ENCODE peak calls at places on chromosomes 4 and X, in nine cellular contexts. S is suprapubic skin, M is NB4, U is lower lobe of right lung, N is testis, G is ovary, Q is psoas muscle, X is fibroblast of lung, V is choroid plexus epithelial cell. P is an unnamed sample.

GRCh38 chr4:146023334-146023967 is 84.8 kb upstream of the ZNF827 start:
- DNase-seq in S (no peak), M (no peak), U (no peak), N (no peak), G (no peak), Q (no peak), X (no peak), V (no peak), P (no peak)

GRCh38 chr4:77158487-77158861 is 1.5 kb downstream of the CCNG2 start:
- DNase-seq in S (no peak), M (no peak), U (no peak), N (no peak), G (peak), Q (no peak), X (no peak), V (no peak), P (no peak)

GRCh38 chrX:103674531-103675454 is 11.7 kb downstream of the MORF4L2 start:
- DNase-seq in S (no peak), M (no peak), U (no peak), N (no peak), G (no peak), Q (no peak), X (no peak), V (no peak), P (no peak)

GRCh38 chr4:86403575-86403974 is 43.7 kb upstream of the MAPK10 start:
- DNase-seq in S (no peak), M (no peak), U (no peak), N (no peak), G (no peak), Q (no peak), X (no peak), V (no peak), P (no peak)

GRCh38 chr4:78588894-78589545 is 37.5 kb downstream of the ANXA3 start:
- DNase-seq in S (no peak), M (no peak), U (no peak), N (no peak), G (no peak), Q (no peak), X (no peak), V (no peak), P (no peak)

GRCh38 chr4:39614487-39615162 is 24.0 kb downstream of the SMIM14 start:
- DNase-seq in S (no peak), M (no peak), U (no peak), N (no peak), G (no peak), Q (no peak), X (peak), V (peak), P (no peak)

GRCh38 chrX:72487661-72488060 is 85.0 kb downstream of the HDAC8 start:
- DNase-seq in S (no peak), M (no peak), U (no peak), N (no peak), G (no peak), Q (no peak), X (no peak), V (no peak), P (no peak)

GRCh38 chrX:13893826-13894225 is 76.9 kb upstream of the GPM6B start:
- DNase-seq in S (no peak), M (no peak), U (no peak), N (peak), G (no peak), Q (peak), X (no peak), V (no peak), P (no peak)

GRCh38 chrX:2500681-2501151 is at the start of the genes DHRSX and ZBED1:
- DNase-seq in S (no peak), M (peak), U (peak), N (no peak), G (peak), Q (peak), X (peak), V (no peak), P (no peak)

GRCh38 chr4:148273501-148273986 is 168.7 kb downstream of the NR3C2 start:
- DNase-seq in S (no peak), M (no peak), U (no peak), N (peak), G (peak), Q (no peak), X (no peak), V (peak), P (no peak)

GRCh38 chr4:110245567-110245966 is 47.2 kb upstream of the ELOVL6 start:
- DNase-seq in S (no peak), M (no peak), U (no peak), N (no peak), G (no peak), Q (no peak), X (peak), V (peak), P (no peak)

DNA sequence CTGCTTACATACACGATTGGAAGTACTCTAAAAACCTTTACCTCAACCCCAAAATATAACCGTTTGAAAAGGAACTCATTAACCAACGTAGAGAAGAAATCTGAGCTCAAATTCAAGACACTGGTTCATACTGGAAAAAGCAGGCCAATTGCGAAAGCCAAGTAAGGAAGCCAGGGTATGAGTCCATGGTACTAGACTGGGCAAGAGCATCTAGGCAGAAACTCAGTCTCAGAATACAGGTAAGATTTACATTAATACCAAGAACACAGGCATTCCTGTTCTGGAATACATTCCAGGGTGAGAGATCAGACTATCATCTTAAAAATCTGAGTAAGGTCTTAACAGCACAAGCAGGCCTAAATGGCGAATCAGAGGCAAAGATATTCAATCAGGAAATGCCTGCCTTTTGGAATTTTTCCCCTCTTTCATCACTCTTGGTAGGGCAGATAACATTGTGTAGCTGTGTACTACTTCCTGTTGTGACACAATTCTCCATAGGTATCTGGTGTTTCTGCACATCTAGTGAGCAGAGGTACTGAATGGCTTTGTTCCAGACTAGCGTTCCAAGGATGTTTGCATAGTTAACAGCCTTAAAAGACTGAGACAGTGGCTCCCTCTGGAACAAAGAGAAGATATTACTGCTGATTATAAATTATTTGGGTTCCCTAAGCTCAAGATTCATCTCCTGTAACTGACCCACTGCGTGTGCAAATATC is 311.3 kb downstream of the PCDH19 start:
- DNase-seq in S (no peak), M (no peak), U (no peak), N (no peak), G (no peak), Q (no peak), X (no peak), V (peak), P (no peak)
- TF ChIP-seq CTCF in S (no peak), M (no peak), U (no peak), N (no peak), G (no peak), Q (no peak), X (no peak), V (no peak), P (no peak)

GRCh38 chr4:89753601-89754066 is 83.3 kb downstream of the SNCA start:
- DNase-seq in S (no peak), M (no peak), U (no peak), N (no peak), G (no peak), Q (no peak), X (peak), V (peak), P (no peak)

GRCh38 chr4:89757154-89757723 is 79.7 kb downstream of the SNCA start:
- DNase-seq in S (no peak), M (no peak), U (no peak), N (no peak), G (no peak), Q (no peak), X (no peak), V (no peak), P (no peak)

GRCh38 chr4:89752932-89753598 is 83.9 kb downstream of the SNCA start:
- DNase-seq in S (no peak), M (no peak), U (no peak), N (no peak), G (peak), Q (no peak), X (peak), V (peak), P (no peak)

GRCh38 chr4:89754531-89754930 is 82.4 kb downstream of the SNCA start:
- DNase-seq in S (no peak), M (no peak), U (no peak), N (no peak), G (no peak), Q (no peak), X (peak), V (no peak), P (no peak)

GRCh38 chr4:89755210-89755609 is 81.8 kb downstream of the SNCA start:
- DNase-seq in S (no peak), M (no peak), U (no peak), N (no peak), G (no peak), Q (no peak), X (peak), V (peak), P (no peak)
- TF ChIP-seq CTCF in S (no peak), M (no peak), U (no peak), N (no peak), G (no peak), Q (no peak), X (peak), V (no peak), P (no peak)

GRCh38 chr4:4274226-4274625 is 15.7 kb downstream of the LYAR start:
- DNase-seq in S (no peak), M (no peak), U (peak), N (no peak), G (no peak), Q (no peak), X (no peak), V (no peak), P (no peak)

GRCh38 chr4:4269326-4269725 is 20.6 kb downstream of the LYAR start:
- DNase-seq in S (no peak), M (no peak), U (no peak), N (no peak), G (no peak), Q (no peak), X (no peak), V (no peak), P (no peak)

GRCh38 chr4:4269856-4270255 is 20.1 kb downstream of the LYAR start:
- DNase-seq in S (no peak), M (peak), U (no peak), N (no peak), G (no peak), Q (no peak), X (peak), V (peak), P (no peak)

GRCh38 chr4:4270529-4270928 is 19.4 kb downstream of the LYAR start:
- DNase-seq in S (no peak), M (peak), U (no peak), N (no peak), G (no peak), Q (no peak), X (no peak), V (peak), P (no peak)

DNA sequence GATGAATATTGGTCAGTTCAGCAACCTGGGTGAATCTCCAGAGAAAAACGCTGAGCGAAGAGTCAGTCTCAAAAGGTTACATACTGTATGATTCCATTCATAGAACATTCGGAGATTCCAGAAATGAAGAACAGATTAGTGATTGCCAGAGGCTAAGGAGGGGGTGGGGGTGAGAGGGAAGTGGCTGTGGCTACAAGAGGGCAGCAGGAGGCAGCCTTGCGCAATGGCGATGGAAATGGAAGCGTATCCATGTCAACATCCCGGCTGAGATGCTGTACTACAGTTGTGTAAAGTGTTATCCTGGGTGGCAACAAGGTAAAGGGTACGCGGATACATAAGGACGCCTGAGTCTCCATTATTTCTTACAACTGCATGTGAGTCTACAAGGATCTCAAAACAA is 18.0 kb downstream of the LYAR start:
- DNase-seq in S (no peak), M (peak), U (peak), N (peak), G (no peak), Q (no peak), X (no peak), V (peak), P (no peak)
- TF ChIP-seq CTCF in S (no peak), M (no peak), U (no peak), N (no peak), G (no peak), Q (no peak), X (no peak), V (no peak), P (no peak)

GRCh38 chrX:83004012-83004411 is 504.1 kb upstream of the POU3F4 start:
- DNase-seq in S (no peak), M (no peak), U (no peak), N (no peak), G (no peak), Q (no peak), X (no peak), V (no peak), P (no peak)

GRCh38 chrX:83008415-83008814 is 499.7 kb upstream of the POU3F4 start:
- DNase-seq in S (no peak), M (peak), U (no peak), N (no peak), G (no peak), Q (no peak), X (peak), V (peak), P (no peak)
- TF ChIP-seq CTCF in S (no peak), M (no peak), U (peak), N (no peak), G (no peak), Q (peak), X (peak), V (no peak), P (no peak)

GRCh38 chr4:53497446-53498069 is 93.7 kb downstream of the LNX1 start:
- DNase-seq in S (no peak), M (peak), U (no peak), N (peak), G (peak), Q (peak), X (peak), V (peak), P (no peak)
- TF ChIP-seq CTCF in S (no peak), M (no peak), U (no peak), N (no peak), G (no peak), Q (no peak), X (peak), V (peak), P (no peak)

DNA sequence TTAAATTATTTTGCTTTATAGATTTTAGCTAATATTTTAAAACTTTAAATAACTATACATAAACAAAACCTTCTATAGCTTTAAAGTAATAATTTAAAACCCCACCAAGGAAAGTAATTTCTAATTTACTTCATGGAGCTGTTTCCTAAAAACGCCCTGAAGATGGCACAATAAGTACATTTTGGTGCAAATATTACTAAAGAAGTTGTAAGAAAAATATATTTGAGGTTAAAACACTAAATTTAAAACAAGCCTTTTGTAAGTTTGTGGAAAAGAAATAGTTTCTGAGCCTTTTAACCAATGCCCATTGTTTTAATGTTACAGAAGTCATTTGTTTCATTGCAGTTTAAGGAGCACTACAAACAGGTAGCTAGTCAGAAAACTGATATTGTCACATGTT is 137.4 kb upstream of the AGA start:
- DNase-seq in S (no peak), M (no peak), U (no peak), N (no peak), G (no peak), Q (no peak), X (peak), V (peak), P (no peak)
- TF ChIP-seq CTCF in S (no peak), M (no peak), U (no peak), N (no peak), G (no peak), Q (no peak), X (peak), V (peak), P (no peak)

DNA sequence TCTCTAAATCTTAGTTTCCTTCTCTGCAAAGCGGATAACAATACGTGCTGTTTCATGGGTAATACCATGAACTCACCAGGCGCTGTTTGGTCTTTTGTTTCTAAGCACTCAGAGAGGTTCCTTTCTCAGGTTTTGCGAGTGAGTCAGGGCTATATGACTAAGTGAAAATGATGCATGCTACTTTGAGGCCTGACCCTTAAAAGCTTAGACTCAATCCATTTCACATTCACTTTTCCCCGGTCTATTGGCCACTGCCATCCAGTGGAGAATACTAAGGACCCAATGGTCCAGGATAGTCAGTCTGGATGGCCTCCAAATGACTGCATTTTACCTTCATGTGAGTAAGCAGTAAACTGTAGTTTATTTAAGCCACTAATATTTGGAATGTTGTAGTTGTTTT is 400.8 kb upstream of the SLIT2 start:
- DNase-seq in S (no peak), M (no peak), U (no peak), N (no peak), G (no peak), Q (no peak), X (peak), V (peak), P (no peak)
- TF ChIP-seq CTCF in S (no peak), M (no peak), U (no peak), N (no peak), G (no peak), Q (no peak), X (peak), V (peak), P (no peak)